ENCODE peak calls at places on chromosomes 2 and 18, in eight cellular contexts. One of them, this sample, is unnamed.

GRCh38 chr2:45946023-45946422 is 294.5 kb downstream of the PRKCE start:
- DNase-seq in PC-9: peak
- DNase-seq in foreskin fibroblast: peak
- DNase-seq in thyroid gland: no peak
- DNase-seq in epithelial cell of esophagus: peak
- DNase-seq in sigmoid colon: no peak
- DNase-seq in astrocyte of the spinal cord: peak
- DNase-seq in tibial artery: no peak
- DNase-seq in this sample: no peak

GRCh38 chr2:85277416-85278158 is 50.2 kb downstream of the TGOLN2 start:
- DNase-seq in PC-9: no peak
- DNase-seq in epithelial cell of esophagus: peak
- DNase-seq in astrocyte of the spinal cord: peak
- DNase-seq in sigmoid colon: peak
- DNase-seq in thyroid gland: no peak
- DNase-seq in foreskin fibroblast: peak
- DNase-seq in tibial artery: no peak
- DNase-seq in this sample: peak

GRCh38 chr2:161427413-161428239 is 11.5 kb downstream of the TBR1 start:
- DNase-seq in tibial artery: no peak
- DNase-seq in sigmoid colon: no peak
- DNase-seq in PC-9: no peak
- DNase-seq in thyroid gland: no peak
- DNase-seq in astrocyte of the spinal cord: peak
- DNase-seq in epithelial cell of esophagus: no peak
- DNase-seq in foreskin fibroblast: peak
- DNase-seq in this sample: no peak

GRCh38 chr2:10795508-10796046 is 17.0 kb downstream of the PDIA6 start:
- DNase-seq in epithelial cell of esophagus: no peak
- DNase-seq in foreskin fibroblast: no peak
- DNase-seq in PC-9: no peak
- DNase-seq in sigmoid colon: no peak
- DNase-seq in thyroid gland: no peak
- DNase-seq in tibial artery: no peak
- DNase-seq in astrocyte of the spinal cord: no peak
- DNase-seq in this sample: no peak

GRCh38 chr2:201130524-201131186 is 14.7 kb downstream of the CFLAR start:
- DNase-seq in epithelial cell of esophagus: peak
- DNase-seq in astrocyte of the spinal cord: peak
- DNase-seq in foreskin fibroblast: peak
- DNase-seq in thyroid gland: no peak
- DNase-seq in PC-9: no peak
- DNase-seq in sigmoid colon: no peak
- DNase-seq in tibial artery: no peak
- DNase-seq in this sample: peak

GRCh38 chr18:21897811-21898210 is 157.2 kb downstream of the MIB1 start:
- DNase-seq in astrocyte of the spinal cord: peak
- DNase-seq in PC-9: peak
- DNase-seq in epithelial cell of esophagus: peak
- DNase-seq in sigmoid colon: no peak
- DNase-seq in tibial artery: no peak
- DNase-seq in thyroid gland: peak
- DNase-seq in foreskin fibroblast: peak
- DNase-seq in this sample: no peak

GRCh38 chr2:133266075-133266925 is 302.0 kb downstream of the NCKAP5 start:
- DNase-seq in thyroid gland: no peak
- DNase-seq in foreskin fibroblast: peak
- DNase-seq in sigmoid colon: no peak
- DNase-seq in PC-9: no peak
- DNase-seq in tibial artery: no peak
- DNase-seq in astrocyte of the spinal cord: peak
- DNase-seq in epithelial cell of esophagus: peak
- DNase-seq in this sample: no peak

GRCh38 chr2:134160793-134161504 is 92.9 kb upstream of the MGAT5 start:
- DNase-seq in PC-9: no peak
- DNase-seq in astrocyte of the spinal cord: no peak
- DNase-seq in sigmoid colon: no peak
- DNase-seq in thyroid gland: no peak
- DNase-seq in epithelial cell of esophagus: no peak
- DNase-seq in foreskin fibroblast: peak
- DNase-seq in tibial artery: no peak
- DNase-seq in this sample: no peak

GRCh38 chr2:224041554-224041953 is 2.5 kb upstream of the SERPINE2 start:
- DNase-seq in sigmoid colon: no peak
- DNase-seq in PC-9: no peak
- DNase-seq in tibial artery: no peak
- DNase-seq in epithelial cell of esophagus: no peak
- DNase-seq in astrocyte of the spinal cord: no peak
- DNase-seq in foreskin fibroblast: no peak
- DNase-seq in thyroid gland: no peak
- DNase-seq in this sample: no peak

GRCh38 chr2:168708099-168708498 is 94.3 kb upstream of the NOSTRIN start:
- DNase-seq in thyroid gland: no peak
- DNase-seq in sigmoid colon: no peak
- DNase-seq in tibial artery: no peak
- DNase-seq in astrocyte of the spinal cord: no peak
- DNase-seq in epithelial cell of esophagus: no peak
- DNase-seq in PC-9: no peak
- DNase-seq in foreskin fibroblast: no peak
- DNase-seq in this sample: no peak

GRCh38 chr2:15939854-15940660 is at the start of gene MYCN:
- DNase-seq in epithelial cell of esophagus: peak
- DNase-seq in thyroid gland: peak
- DNase-seq in astrocyte of the spinal cord: peak
- DNase-seq in foreskin fibroblast: peak
- DNase-seq in tibial artery: no peak
- DNase-seq in PC-9: no peak
- DNase-seq in sigmoid colon: no peak
- DNase-seq in this sample: peak

GRCh38 chr18:59264136-59264571 is 9.1 kb downstream of the RAX start:
- DNase-seq in thyroid gland: no peak
- DNase-seq in foreskin fibroblast: no peak
- DNase-seq in sigmoid colon: no peak
- DNase-seq in tibial artery: no peak
- DNase-seq in PC-9: no peak
- DNase-seq in astrocyte of the spinal cord: no peak
- DNase-seq in epithelial cell of esophagus: no peak
- DNase-seq in this sample: no peak

GRCh38 chr18:59264651-59265245 is 8.5 kb downstream of the RAX start:
- DNase-seq in tibial artery: no peak
- DNase-seq in thyroid gland: no peak
- DNase-seq in foreskin fibroblast: no peak
- DNase-seq in astrocyte of the spinal cord: no peak
- DNase-seq in epithelial cell of esophagus: no peak
- DNase-seq in sigmoid colon: no peak
- DNase-seq in PC-9: no peak
- DNase-seq in this sample: no peak

GRCh38 chr18:59266459-59266858 is 6.8 kb downstream of the RAX start:
- DNase-seq in astrocyte of the spinal cord: no peak
- DNase-seq in sigmoid colon: no peak
- DNase-seq in foreskin fibroblast: no peak
- DNase-seq in epithelial cell of esophagus: no peak
- DNase-seq in thyroid gland: no peak
- DNase-seq in tibial artery: no peak
- DNase-seq in PC-9: no peak
- DNase-seq in this sample: no peak

GRCh38 chr18:59266019-59266369 is 7.3 kb downstream of the RAX start:
- DNase-seq in astrocyte of the spinal cord: no peak
- DNase-seq in tibial artery: no peak
- DNase-seq in PC-9: no peak
- DNase-seq in thyroid gland: no peak
- DNase-seq in epithelial cell of esophagus: no peak
- DNase-seq in foreskin fibroblast: no peak
- DNase-seq in sigmoid colon: no peak
- DNase-seq in this sample: no peak

DNA sequence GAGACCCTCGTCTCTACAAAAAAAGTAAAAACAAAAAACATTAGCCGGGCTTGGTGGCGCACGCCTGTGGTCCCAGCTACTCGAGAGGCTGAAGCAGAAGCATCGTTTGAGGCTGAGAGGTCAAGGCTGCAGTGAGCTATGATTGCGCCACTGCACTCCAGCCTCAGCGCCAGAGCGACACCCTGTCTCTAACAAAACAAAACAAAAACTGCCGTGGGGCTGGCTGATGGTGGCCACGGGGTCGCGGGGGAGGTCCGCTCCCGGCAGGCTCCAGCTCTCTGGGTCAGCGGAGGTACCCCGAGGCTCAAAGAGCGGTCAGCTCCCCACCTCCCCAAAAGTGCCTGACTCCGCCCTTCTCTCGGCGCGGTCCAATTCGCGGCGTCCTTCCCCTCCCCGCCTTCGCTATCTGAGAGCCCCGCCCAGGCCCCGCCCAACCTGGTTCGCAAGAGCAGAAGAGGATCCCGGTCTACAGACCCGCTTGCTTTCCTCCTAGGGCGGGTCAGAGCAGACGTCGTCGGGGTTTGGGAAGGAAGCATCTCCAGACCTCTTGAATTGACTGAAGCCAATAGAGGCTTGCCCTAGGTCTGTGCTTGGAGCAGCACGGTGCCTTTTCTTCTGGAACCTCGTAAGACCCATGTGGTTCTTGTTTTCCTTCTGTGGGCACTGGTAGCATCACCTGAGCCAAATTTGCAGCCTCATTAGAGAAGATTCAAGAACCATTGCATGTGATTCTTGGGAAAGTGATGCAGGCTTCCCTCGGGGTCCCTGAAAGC is 7.8 kb downstream of the RAX start:
- DNase-seq in sigmoid colon: no peak
- DNase-seq in thyroid gland: no peak
- DNase-seq in foreskin fibroblast: peak
- DNase-seq in epithelial cell of esophagus: peak
- DNase-seq in tibial artery: no peak
- DNase-seq in PC-9: no peak
- DNase-seq in astrocyte of the spinal cord: no peak
- DNase-seq in this sample: no peak
- H3K4me3 ChIP-seq in sigmoid colon: no peak
- H3K4me3 ChIP-seq in thyroid gland: no peak
- H3K4me3 ChIP-seq in foreskin fibroblast: peak
- H3K4me3 ChIP-seq in epithelial cell of esophagus: no peak
- H3K4me3 ChIP-seq in tibial artery: no peak
- H3K4me3 ChIP-seq in PC-9: no peak
- H3K4me3 ChIP-seq in astrocyte of the spinal cord: peak
- H3K4me3 ChIP-seq in this sample: peak

GRCh38 chr2:8457620-8458255 is 224.1 kb upstream of the ID2 start:
- DNase-seq in epithelial cell of esophagus: no peak
- DNase-seq in foreskin fibroblast: no peak
- DNase-seq in tibial artery: no peak
- DNase-seq in sigmoid colon: peak
- DNase-seq in astrocyte of the spinal cord: no peak
- DNase-seq in PC-9: no peak
- DNase-seq in thyroid gland: peak
- DNase-seq in this sample: no peak
- H3K4me3 ChIP-seq in epithelial cell of esophagus: no peak
- H3K4me3 ChIP-seq in foreskin fibroblast: no peak
- H3K4me3 ChIP-seq in tibial artery: no peak
- H3K4me3 ChIP-seq in sigmoid colon: no peak
- H3K4me3 ChIP-seq in astrocyte of the spinal cord: no peak
- H3K4me3 ChIP-seq in PC-9: no peak
- H3K4me3 ChIP-seq in thyroid gland: no peak
- H3K4me3 ChIP-seq in this sample: no peak

DNA sequence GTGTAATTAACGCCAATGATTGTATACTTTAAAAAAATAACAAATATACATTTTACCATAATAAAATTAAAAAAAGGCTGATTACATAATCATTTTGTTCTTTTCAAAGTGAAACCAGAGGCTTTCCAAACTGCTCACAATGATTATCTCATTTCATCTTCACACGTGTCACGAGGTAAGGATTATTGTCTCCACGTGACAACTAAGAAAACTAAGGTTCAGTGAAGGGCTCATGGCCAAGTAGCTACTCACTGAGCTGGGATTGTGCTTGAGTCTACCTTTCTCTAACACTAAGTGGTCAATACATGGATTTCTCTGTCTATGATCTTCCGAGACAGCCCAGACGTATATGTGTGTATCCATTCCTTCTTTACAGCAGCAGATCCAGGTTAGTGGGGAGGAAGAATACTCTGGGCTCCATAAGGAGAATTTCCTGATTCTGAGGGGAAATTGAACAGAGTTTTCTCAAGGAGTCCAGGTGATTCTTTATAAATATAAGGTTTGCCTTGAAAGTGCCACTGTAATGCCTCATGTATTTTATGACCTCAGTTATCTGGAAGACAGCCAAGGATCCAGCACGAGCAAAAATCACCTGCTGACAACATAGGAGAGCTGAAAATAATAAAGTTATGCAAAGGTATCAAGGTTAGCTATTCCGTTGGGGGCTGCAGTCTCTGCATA is 25.6 kb upstream of the ACSL3 start:
- DNase-seq in PC-9: no peak
- DNase-seq in epithelial cell of esophagus: peak
- DNase-seq in astrocyte of the spinal cord: no peak
- DNase-seq in thyroid gland: peak
- DNase-seq in tibial artery: no peak
- DNase-seq in sigmoid colon: no peak
- DNase-seq in foreskin fibroblast: peak
- DNase-seq in this sample: no peak
- H3K4me3 ChIP-seq in PC-9: no peak
- H3K4me3 ChIP-seq in epithelial cell of esophagus: no peak
- H3K4me3 ChIP-seq in astrocyte of the spinal cord: no peak
- H3K4me3 ChIP-seq in thyroid gland: no peak
- H3K4me3 ChIP-seq in tibial artery: no peak
- H3K4me3 ChIP-seq in sigmoid colon: no peak
- H3K4me3 ChIP-seq in foreskin fibroblast: no peak
- H3K4me3 ChIP-seq in this sample: no peak

GRCh38 chr2:21270083-21270491 is 146.3 kb downstream of the TDRD15 start:
- DNase-seq in astrocyte of the spinal cord: no peak
- DNase-seq in thyroid gland: no peak
- DNase-seq in tibial artery: no peak
- DNase-seq in epithelial cell of esophagus: no peak
- DNase-seq in foreskin fibroblast: no peak
- DNase-seq in PC-9: no peak
- DNase-seq in sigmoid colon: no peak
- DNase-seq in this sample: no peak
- H3K4me3 ChIP-seq in astrocyte of the spinal cord: no peak
- H3K4me3 ChIP-seq in thyroid gland: no peak
- H3K4me3 ChIP-seq in tibial artery: no peak
- H3K4me3 ChIP-seq in epithelial cell of esophagus: no peak
- H3K4me3 ChIP-seq in foreskin fibroblast: no peak
- H3K4me3 ChIP-seq in PC-9: no peak
- H3K4me3 ChIP-seq in sigmoid colon: no peak
- H3K4me3 ChIP-seq in this sample: no peak